ENCODE peak calls at places on chromosome 21, in six cellular contexts. J is body of pancreas, X is tibial nerve, Q is ovary, A is right lobe of liver, V is IMR-90. Y is an unnamed sample.

GRCh38 chr21:15682977-15683376 is 46.8 kb upstream of the USP25 start:
- DNase-seq in J (no peak), X (no peak), Q (no peak), A (no peak), V (peak; percentile 57), Y (no peak)

GRCh38 chr21:40051801-40052200 is 184.6 kb downstream of the PCP4 start:
- DNase-seq in J (no peak), X (no peak), Q (no peak), A (no peak), V (no peak), Y (no peak)

GRCh38 chr21:15964181-15964855 is 234.5 kb downstream of the USP25 start:
- DNase-seq in J (no peak), X (no peak), Q (no peak), A (no peak), V (no peak), Y (no peak)

GRCh38 chr21:43210454-43211084 is 41.8 kb downstream of the CRYAA start:
- DNase-seq in J (no peak), X (no peak), Q (peak; percentile 13), A (peak; percentile 38), V (no peak), Y (peak; percentile 8)

GRCh38 chr21:41712201-41712600 is 54.7 kb downstream of the RIPK4 start:
- DNase-seq in J (no peak), X (no peak), Q (no peak), A (no peak), V (no peak), Y (no peak)

GRCh38 chr21:27772816-27773215 is 805.9 kb upstream of the ADAMTS5 start:
- DNase-seq in J (no peak), X (no peak), Q (no peak), A (no peak), V (no peak), Y (no peak)

GRCh38 chr21:42414066-42414465 is 10.4 kb downstream of the UBASH3A start:
- DNase-seq in J (no peak), X (no peak), Q (no peak), A (no peak), V (no peak), Y (no peak)

GRCh38 chr21:23887709-23888303 is 1719.5 kb downstream of the MRPL39 start:
- DNase-seq in J (no peak), X (no peak), Q (no peak), A (no peak), V (no peak), Y (no peak)

GRCh38 chr21:19553930-19554615 is 1150.5 kb upstream of the TMPRSS15 start:
- DNase-seq in J (no peak), X (no peak), Q (no peak), A (no peak), V (no peak), Y (no peak)

GRCh38 chr21:16145479-16145878 is 415.7 kb downstream of the USP25 start:
- DNase-seq in J (no peak), X (no peak), Q (no peak), A (no peak), V (no peak), Y (no peak)

GRCh38 chr21:14591882-14592281 is 45.8 kb upstream of the SAMSN1 start:
- DNase-seq in J (peak; percentile 66), X (no peak), Q (no peak), A (peak; percentile 76), V (no peak), Y (peak; percentile 16)

GRCh38 chr21:33339135-33339534 is 14.4 kb downstream of the IFNAR1 start:
- DNase-seq in J (no peak), X (no peak), Q (no peak), A (no peak), V (no peak), Y (no peak)

GRCh38 chr21:41580758-41581554 is 73.0 kb upstream of the TMPRSS2 start:
- DNase-seq in J (no peak), X (no peak), Q (no peak), A (no peak), V (no peak), Y (no peak)

GRCh38 chr21:34528131-34528561 is 16.1 kb upstream of the KCNE1 start:
- DNase-seq in J (no peak), X (no peak), Q (no peak), A (no peak), V (peak; percentile 51), Y (no peak)

GRCh38 chr21:38256599-38257302 is at the start of gene KCNJ15:
- DNase-seq in J (no peak), X (no peak), Q (no peak), A (no peak), V (no peak), Y (no peak)

GRCh38 chr21:42385619-42386018 is 10.2 kb downstream of the TMPRSS3 start:
- DNase-seq in J (no peak), X (no peak), Q (no peak), A (no peak), V (no peak), Y (no peak)

GRCh38 chr21:43866233-43866632 is 1.2 kb downstream of the AGPAT3 start:
- DNase-seq in J (peak; percentile 36), X (no peak), Q (peak; percentile 60), A (no peak), V (peak; percentile 57), Y (peak; percentile 78)

GRCh38 chr21:43890042-43890441 is 25.0 kb downstream of the AGPAT3 start:
- DNase-seq in J (no peak), X (no peak), Q (no peak), A (no peak), V (no peak), Y (no peak)

GRCh38 chr21:42539931-42540343 is 26.3 kb downstream of the SLC37A1 start:
- DNase-seq in J (no peak), X (no peak), Q (no peak), A (no peak), V (no peak), Y (no peak)

GRCh38 chr21:21226472-21226871 is 228.3 kb downstream of the NCAM2 start:
- DNase-seq in J (no peak), X (no peak), Q (no peak), A (no peak), V (peak; percentile 50), Y (no peak)

GRCh38 chr21:15978158-15978805 is 248.5 kb downstream of the USP25 start:
- DNase-seq in J (no peak), X (no peak), Q (no peak), A (no peak), V (peak; percentile 6), Y (no peak)

GRCh38 chr21:8991088-8991907 is 1530.1 kb upstream of the TPTE start:
- DNase-seq in J (no peak), X (no peak), Q (no peak), A (no peak), V (no peak), Y (no peak)

GRCh38 chr21:20276954-20277353 is 721.3 kb upstream of the NCAM2 start:
- DNase-seq in J (no peak), X (no peak), Q (no peak), A (no peak), V (no peak), Y (no peak)

GRCh38 chr21:42337830-42338729 is 12.7 kb downstream of the TFF2 start:
- DNase-seq in J (peak; percentile 85), X (peak; percentile 42), Q (peak; percentile 33), A (peak; percentile 76), V (peak; percentile 35), Y (peak; percentile 80)

GRCh38 chr21:29303301-29303700 is 4.6 kb downstream of the BACH1 start:
- DNase-seq in J (no peak), X (no peak), Q (no peak), A (no peak), V (no peak), Y (no peak)

GRCh38 chr21:29305561-29305960 is 6.8 kb downstream of the BACH1 start:
- DNase-seq in J (no peak), X (no peak), Q (no peak), A (no peak), V (no peak), Y (no peak)

GRCh38 chr21:29305068-29305467 is 6.3 kb downstream of the BACH1 start:
- DNase-seq in J (no peak), X (no peak), Q (no peak), A (no peak), V (no peak), Y (no peak)

GRCh38 chr21:29302340-29302991 is 3.7 kb downstream of the BACH1 start:
- DNase-seq in J (no peak), X (no peak), Q (no peak), A (no peak), V (peak; percentile 34), Y (no peak)

DNA sequence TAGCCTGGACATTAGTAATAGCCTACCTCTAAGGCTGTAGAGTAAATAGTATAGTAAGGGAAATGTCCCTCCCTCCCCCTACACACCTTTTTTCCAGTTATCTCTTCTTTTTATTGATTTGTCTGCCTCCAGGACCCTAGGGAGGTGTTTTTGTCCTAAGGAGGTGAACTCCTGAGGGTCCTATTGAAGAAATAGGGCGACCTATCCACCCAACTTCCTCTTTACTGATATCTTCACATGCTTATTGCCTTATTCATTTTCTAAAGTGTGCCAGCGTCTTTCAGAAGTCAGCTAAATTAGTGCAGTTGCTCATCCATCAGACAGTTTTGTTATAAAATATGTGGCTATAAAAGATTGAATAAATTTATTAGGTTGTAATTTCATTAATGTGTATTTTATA is 5.9 kb downstream of the BACH1 start:
- DNase-seq in J (no peak), X (no peak), Q (no peak), A (no peak), V (no peak), Y (no peak)
- H3K27ac ChIP-seq in J (peak overlapping the region; percentile 98), X (peak overlapping the region; percentile 7), Q (no peak overlapping the region), A (no peak overlapping the region), V (no peak overlapping the region), Y (no peak overlapping the region)

GRCh38 chr21:36079010-36079649 is 9.3 kb downstream of the CBR1 start:
- DNase-seq in J (peak; percentile 24), X (no peak), Q (no peak), A (no peak), V (no peak), Y (no peak)
- TF ChIP-seq POLR2A in J (no peak), X (no peak), Q (no peak), A (no peak), V (no peak), Y (no peak)

DNA sequence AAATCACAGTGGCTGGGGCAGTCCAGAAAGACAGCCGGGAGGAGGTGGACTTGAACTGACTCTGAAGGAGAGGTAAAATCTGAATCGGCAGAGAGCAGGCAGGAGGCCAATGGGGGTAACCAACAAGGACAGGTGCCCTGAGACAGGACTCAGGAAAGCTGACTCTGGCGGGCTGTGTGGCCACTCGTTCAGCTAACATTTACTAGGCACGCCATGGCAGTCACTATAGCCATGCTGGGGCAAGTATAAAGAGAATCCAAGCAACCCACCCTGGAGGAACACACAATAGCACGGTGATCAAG is 7.4 kb downstream of the TIAM1 start:
- DNase-seq in J (no peak), X (no peak), Q (no peak), A (no peak), V (no peak), Y (no peak)
- H3K27ac ChIP-seq in J (no peak overlapping the region), X (no peak overlapping the region), Q (no peak overlapping the region), A (no peak overlapping the region), V (no peak overlapping the region), Y (no peak overlapping the region)

DNA sequence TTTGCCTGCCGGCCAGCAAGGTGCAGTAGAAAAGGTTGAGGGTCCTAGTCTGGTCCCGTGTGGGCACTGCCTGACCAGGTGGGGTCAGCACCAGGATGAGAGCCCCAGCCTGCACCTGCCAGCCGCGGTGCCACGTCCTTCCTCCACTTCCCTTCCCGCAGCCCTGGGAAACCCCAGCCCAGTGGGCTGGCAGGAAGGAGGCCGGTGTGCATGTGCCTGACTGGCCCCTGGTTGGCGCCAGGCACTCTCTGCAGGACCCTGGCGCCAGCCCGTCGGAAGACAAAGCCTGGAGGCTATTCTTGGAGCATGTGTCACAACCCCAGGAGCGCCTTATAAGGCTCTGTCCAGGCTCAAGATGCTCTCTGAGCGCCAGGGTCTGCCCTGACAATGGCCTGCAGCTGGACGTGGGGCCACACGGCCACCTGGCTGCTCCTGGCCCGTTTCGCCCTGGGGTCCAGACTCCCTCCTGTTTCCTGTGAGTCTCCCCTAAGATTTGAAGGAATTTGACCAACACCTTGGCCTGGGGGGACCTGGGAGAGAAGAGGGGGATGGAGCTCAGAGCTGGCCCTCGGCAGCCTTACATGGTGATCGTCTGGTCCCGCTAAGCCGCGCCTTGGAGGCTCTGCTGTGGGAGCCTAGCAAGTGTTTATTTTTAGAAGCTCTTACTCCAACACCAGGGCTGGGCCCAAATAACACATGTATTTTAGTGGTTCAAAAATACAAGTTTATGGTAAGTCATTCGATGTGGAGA is 31.9 kb upstream of the POFUT2 start:
- DNase-seq in J (no peak), X (no peak), Q (peak; percentile 28), A (peak; percentile 49), V (peak; percentile 77), Y (no peak)
- TF ChIP-seq POLR2A in J (no peak), X (no peak), Q (no peak), A (no peak), V (no peak), Y (no peak)